ENCODE peak calls at places on chromosomes 13 and 19, in six cellular contexts. R, Z, G, W, Y and A are unnamed samples.

GRCh38 chr19:56837004-56837403 is 3.5 kb downstream of the PEG3 start:
- DNase-seq in Y (no peak), G (no peak), W (no peak), R (no peak), Z (no peak), A (no peak)

GRCh38 chr19:28710278-28710677 is 502.7 kb downstream of the UQCRFS1 start:
- DNase-seq in G (no peak), Y (no peak), Z (no peak), W (no peak), R (no peak), A (peak; percentile 43)

GRCh38 chr19:29784598-29785223 is 27.1 kb upstream of the CCNE1 start:
- DNase-seq in Y (no peak), G (no peak), R (no peak), W (no peak), Z (no peak), A (no peak)

GRCh38 chr19:53158119-53158656 is 665 bp downstream of the ZNF347 start:
- DNase-seq in R (peak; percentile 66), G (no peak), W (peak; percentile 30), Z (peak; percentile 68), Y (no peak), A (peak; percentile 2)

GRCh38 chr13:40060318-40061007 is 405.0 kb downstream of the COG6 start:
- DNase-seq in Z (no peak), R (peak; percentile 70), Y (no peak), W (peak; percentile 48), G (peak; percentile 24), A (no peak)

GRCh38 chr13:51771418-51772104 is 32.4 kb downstream of the DHRS12 start:
- DNase-seq in Z (no peak), R (no peak), G (no peak), W (no peak), Y (no peak), A (no peak)

GRCh38 chr13:94427313-94427712 is 52.2 kb downstream of the DCT start:
- DNase-seq in G (no peak), Y (no peak), Z (no peak), W (no peak), R (no peak), A (no peak)

GRCh38 chr13:41383400-41383799 is 72.3 kb downstream of the NAA16 start:
- DNase-seq in R (no peak), Y (no peak), G (no peak), Z (no peak), W (no peak), A (no peak)

GRCh38 chr13:26919311-26919710 is 158.7 kb upstream of the GPR12 start:
- DNase-seq in W (no peak), R (no peak), G (no peak), Y (no peak), Z (no peak), A (no peak)

GRCh38 chr13:22454586-22454985 is 726.2 kb upstream of the SGCG start:
- DNase-seq in Y (no peak), W (no peak), G (no peak), Z (no peak), R (no peak), A (no peak)

GRCh38 chr13:65783383-65783782 is 1446.8 kb downstream of the PCDH9 start:
- DNase-seq in G (no peak), Z (no peak), R (no peak), W (no peak), Y (no peak), A (no peak)

GRCh38 chr19:36032251-36033104 is at the start of gene CLIP3:
- DNase-seq in Y (peak; percentile 31), W (peak; percentile 81), G (no peak), R (peak; percentile 92), Z (no peak), A (peak; percentile 45)

GRCh38 chr13:107119989-107120881 is 552.3 kb upstream of the ARGLU1 start:
- DNase-seq in R (no peak), Z (no peak), W (no peak), Y (no peak), G (no peak), A (no peak)

GRCh38 chr13:52105841-52106240 is 23.0 kb downstream of the NEK5 start:
- DNase-seq in G (no peak), Z (no peak), R (no peak), Y (no peak), W (no peak), A (no peak)

GRCh38 chr13:72662548-72662947 is 64.9 kb downstream of the MZT1 start:
- DNase-seq in Y (no peak), Z (no peak), W (no peak), G (no peak), R (no peak), A (no peak)
- TF ChIP-seq CTCF in Y (no peak), Z (no peak), W (no peak), G (no peak), R (no peak), A (no peak)

DNA sequence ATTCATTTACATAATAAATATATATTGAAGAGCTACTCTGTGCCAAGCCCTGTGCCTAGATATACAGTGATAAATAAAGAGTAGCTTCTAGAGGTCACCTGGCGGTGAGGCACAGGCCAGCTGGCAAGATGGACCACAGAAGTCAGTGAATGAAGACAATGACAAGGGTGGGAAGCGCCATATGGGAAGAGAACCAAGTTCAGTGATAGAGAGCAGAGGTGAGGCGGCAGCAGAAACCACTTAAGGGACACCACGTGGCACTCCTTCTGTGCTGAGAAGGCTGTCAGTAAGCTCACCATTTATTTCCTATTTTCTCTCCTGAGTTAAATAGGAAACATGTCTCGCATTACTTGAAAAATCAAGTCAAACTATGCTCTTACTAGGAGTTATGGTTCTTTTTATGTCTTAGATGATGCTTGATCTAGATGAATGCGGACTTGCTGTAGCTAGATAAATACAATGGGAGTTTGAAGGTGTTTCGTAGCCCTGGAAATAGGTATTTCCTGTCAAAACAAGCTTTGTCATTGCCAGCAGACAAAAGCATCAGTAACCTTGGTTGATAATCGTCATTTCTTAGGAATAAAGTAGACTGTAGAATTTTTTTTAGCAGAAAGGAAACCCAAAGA is 17.8 kb downstream of the ALOX5AP start:
- DNase-seq in Z (no peak), Y (no peak), W (no peak), R (no peak), G (no peak), A (no peak)
- TF ChIP-seq CTCF in Z (no peak), Y (no peak), W (no peak), R (no peak), G (no peak), A (no peak)

DNA sequence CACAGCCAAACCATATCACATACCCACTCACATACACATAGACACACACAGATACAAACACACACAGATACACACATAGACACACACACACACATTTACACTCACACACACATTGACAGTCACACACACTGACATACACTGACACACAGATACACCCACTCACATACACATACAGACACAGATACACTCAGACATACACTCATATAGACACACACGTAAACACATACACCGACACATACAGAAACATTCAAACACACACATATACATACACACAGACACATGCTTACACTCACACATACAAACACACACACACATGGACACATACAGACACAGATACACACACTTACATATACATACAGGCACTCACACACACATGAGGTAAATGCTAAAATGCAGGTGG is 30.2 kb downstream of the GJA3 start:
- DNase-seq in W (no peak), R (no peak), Z (no peak), Y (no peak), G (no peak), A (no peak)
- TF ChIP-seq CTCF in W (no peak), R (no peak), Z (no peak), Y (no peak), G (no peak), A (no peak)

DNA sequence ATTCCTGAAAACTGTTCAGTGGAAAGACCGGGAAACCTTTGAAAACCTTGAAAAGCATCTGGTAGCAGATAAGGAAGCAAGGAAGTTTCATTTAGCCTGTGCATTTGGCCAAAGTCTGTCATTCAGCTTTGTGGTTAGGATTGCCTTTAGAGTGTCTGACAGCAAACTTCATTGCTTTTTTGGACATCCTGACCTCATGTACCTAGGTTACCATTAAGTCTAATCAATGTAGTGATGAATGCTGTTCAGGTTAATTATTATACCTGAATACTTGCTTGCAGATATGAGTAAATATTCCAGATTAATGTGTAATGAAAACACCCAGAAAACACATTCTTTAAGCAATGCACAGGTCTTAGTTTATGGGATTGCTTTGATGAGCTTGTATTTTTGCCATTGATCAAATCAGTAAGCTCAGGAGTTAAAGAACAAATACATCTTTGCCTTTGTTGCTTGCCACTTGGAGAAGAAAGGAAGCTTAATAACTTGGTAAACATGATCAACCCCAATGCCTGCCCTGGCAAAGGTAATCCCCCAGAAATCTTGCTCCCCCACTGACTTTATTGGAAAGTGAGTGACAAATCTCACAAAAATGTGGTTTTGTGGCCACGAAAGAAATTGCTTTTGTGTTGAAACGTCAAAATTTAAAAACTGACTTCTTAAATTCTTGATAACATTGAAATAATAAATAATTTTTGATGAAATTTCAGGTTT is 87.4 kb downstream of the SLC15A1 start:
- DNase-seq in G (no peak), Y (no peak), Z (no peak), R (no peak), W (no peak), A (no peak)
- TF ChIP-seq CTCF in G (no peak), Y (no peak), Z (no peak), R (no peak), W (no peak), A (no peak)

DNA sequence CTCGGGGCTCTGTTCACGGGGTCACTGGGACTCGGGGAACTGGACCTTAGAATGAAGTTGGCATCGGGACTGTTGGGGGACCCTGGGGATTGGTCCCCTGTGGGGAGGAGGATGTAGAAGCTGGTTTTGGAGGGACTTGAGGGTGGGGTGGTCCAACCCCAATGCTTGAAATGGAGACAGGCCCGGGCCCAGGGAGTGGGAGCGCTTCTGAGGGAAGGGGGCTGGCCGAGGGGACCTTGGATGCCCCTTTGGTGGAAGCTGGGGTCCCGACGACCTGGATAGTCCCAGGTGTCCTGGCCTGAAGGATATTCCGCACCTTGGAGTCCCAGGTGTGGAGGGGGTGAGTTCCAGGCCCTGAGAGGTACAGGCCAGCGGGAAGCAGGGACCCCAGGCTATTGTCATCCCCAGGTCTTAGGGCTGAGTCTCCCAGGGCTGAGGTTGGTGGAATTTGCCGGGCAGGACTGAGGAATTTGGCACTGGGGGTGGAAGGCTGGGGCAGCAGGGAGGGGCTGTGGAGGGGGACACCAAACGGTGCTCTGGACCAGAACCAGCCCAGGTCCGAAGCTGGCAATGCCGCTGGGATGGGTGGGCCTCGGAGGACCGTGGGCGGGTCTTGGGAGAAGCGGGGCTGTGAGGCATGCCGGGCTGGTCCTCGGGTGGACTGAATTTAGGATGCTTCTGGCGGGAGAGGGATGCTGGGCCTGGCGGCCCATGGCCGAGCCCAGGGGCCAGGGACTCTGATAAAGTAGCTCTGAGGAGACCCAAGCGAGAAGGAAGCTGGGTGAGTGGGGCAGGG is 1.8 kb downstream of the HDGFL2 start:
- DNase-seq in Y (no peak), G (no peak), Z (no peak), R (no peak), W (no peak), A (no peak)
- TF ChIP-seq CTCF in Y (no peak), G (no peak), Z (no peak), R (no peak), W (no peak), A (no peak)

DNA sequence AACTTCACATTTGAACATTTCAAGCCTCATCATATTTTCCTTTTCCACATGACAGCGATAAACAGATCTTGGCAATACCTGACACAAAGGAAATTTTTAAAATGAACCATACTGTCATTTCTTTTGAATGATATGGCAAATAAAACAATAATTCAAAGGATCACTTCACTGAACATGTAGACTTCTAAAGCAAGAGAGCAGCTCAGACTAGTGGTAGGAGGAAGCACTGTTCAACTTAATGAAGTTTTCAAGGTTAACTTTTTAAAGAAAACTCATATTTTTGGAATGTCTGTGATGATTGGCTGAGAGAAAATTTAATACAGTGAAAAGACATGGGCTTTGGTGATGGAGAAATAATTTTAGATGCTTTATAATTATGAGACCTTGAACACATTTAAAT is 198.0 kb downstream of the OXGR1 start:
- DNase-seq in G (no peak), W (no peak), Y (no peak), R (no peak), Z (no peak), A (no peak)
- TF ChIP-seq CTCF in G (peak; percentile 31), W (no peak), Y (no peak), R (no peak), Z (no peak), A (no peak)